ENCODE peak calls at places on chromosomes 7 and 10, in five cellular contexts. T is iris pigment epithelial cell; Q is M059J; A is activated CD8-positive, alpha-beta memory T cell treated with anti-CD3 and anti-CD28 coated beads for 48 hours; E is Ammon's horn. F is an unnamed sample.

GRCh38 chr7:151081170-151082101 is 827 bp upstream of the FASTK start:
- DNase-seq in T (no peak), Q (peak), A (no peak), E (no peak), F (peak)

GRCh38 chr10:113020838-113021237 is 70.8 kb downstream of the TCF7L2 start:
- DNase-seq in T (no peak), Q (no peak), A (no peak), E (no peak), F (no peak)

GRCh38 chr7:52648903-52649302 is 386.5 kb upstream of the POM121L12 start:
- DNase-seq in T (peak), Q (no peak), A (no peak), E (no peak), F (no peak)

GRCh38 chr7:25553005-25553404 is 324.7 kb upstream of the NPVF start:
- DNase-seq in T (no peak), Q (no peak), A (no peak), E (peak), F (no peak)

GRCh38 chr7:101743241-101743994 is 74.0 kb upstream of the CUX1 start:
- DNase-seq in T (peak), Q (peak), A (peak), E (peak), F (peak)

GRCh38 chr7:152025937-152026890 is 740 bp downstream of the GALNT11 start:
- DNase-seq in T (no peak), Q (no peak), A (no peak), E (no peak), F (no peak)

GRCh38 chr10:75375828-75376227 is 25.7 kb downstream of the ZNF503 start:
- DNase-seq in T (no peak), Q (no peak), A (no peak), E (peak), F (no peak)

GRCh38 chr10:53601260-53601875 is 828.8 kb upstream of the MBL2 start:
- DNase-seq in T (peak), Q (peak), A (no peak), E (peak), F (peak)

GRCh38 chr10:11793762-11794479 is 29.2 kb upstream of the PROSER2 start:
- DNase-seq in T (peak), Q (peak), A (no peak), E (no peak), F (peak)

GRCh38 chr7:96674565-96674964 is 35.1 kb downstream of the SEM1 start:
- DNase-seq in T (no peak), Q (no peak), A (no peak), E (no peak), F (no peak)

GRCh38 chr10:79130255-79130654 is 61.5 kb downstream of the ZMIZ1 start:
- DNase-seq in T (no peak), Q (no peak), A (no peak), E (no peak), F (no peak)

GRCh38 chr10:52750629-52751028 is 22.0 kb downstream of the MBL2 start:
- DNase-seq in T (no peak), Q (no peak), A (no peak), E (no peak), F (no peak)

GRCh38 chr7:26993816-26994810 is 101.7 kb downstream of the HOXA1 start:
- DNase-seq in T (no peak), Q (peak), A (no peak), E (no peak), F (peak)

GRCh38 chr7:27193335-27194001 is 6.4 kb downstream of the HOXA13 start:
- DNase-seq in T (no peak), Q (no peak), A (no peak), E (no peak), F (peak)

GRCh38 chr7:51040777-51041176 is 258.1 kb upstream of the GRB10 start:
- DNase-seq in T (peak), Q (no peak), A (no peak), E (no peak), F (peak)

GRCh38 chr7:93757421-93757820 is 133.1 kb downstream of the TFPI2 start:
- DNase-seq in T (peak), Q (no peak), A (no peak), E (no peak), F (no peak)

GRCh38 chr10:85045046-85045445 is 716.7 kb downstream of the CCSER2 start:
- DNase-seq in T (no peak), Q (no peak), A (no peak), E (no peak), F (no peak)

GRCh38 chr7:130409722-130410072 is 29.4 kb downstream of the CPA1 start:
- DNase-seq in T (peak), Q (peak), A (no peak), E (no peak), F (peak)

GRCh38 chr10:124429576-124429975 is 10.9 kb upstream of the OAT start:
- DNase-seq in T (no peak), Q (no peak), A (no peak), E (no peak), F (no peak)

GRCh38 chr10:63885159-63885558 is 364.0 kb downstream of the REEP3 start:
- DNase-seq in T (peak), Q (peak), A (no peak), E (no peak), F (no peak)

GRCh38 chr10:4012848-4013247 is 227.8 kb upstream of the KLF6 start:
- DNase-seq in T (no peak), Q (no peak), A (no peak), E (no peak), F (no peak)

GRCh38 chr7:50657341-50657873 is 92.2 kb upstream of the DDC start:
- DNase-seq in T (peak), Q (peak), A (no peak), E (peak), F (peak)

GRCh38 chr10:48626986-48627731 is 22.3 kb upstream of the ARHGAP22 start:
- DNase-seq in T (no peak), Q (no peak), A (no peak), E (no peak), F (no peak)

GRCh38 chr10:131199646-131200045 is 111.9 kb downstream of the TCERG1L start:
- DNase-seq in T (no peak), Q (no peak), A (no peak), E (no peak), F (no peak)

GRCh38 chr7:149662591-149663095 is 110.7 kb downstream of the ZNF467 start:
- DNase-seq in T (peak), Q (no peak), A (peak), E (peak), F (peak)

GRCh38 chr10:35306852-35307251 is 29.5 kb upstream of the CCNY start:
- DNase-seq in T (peak), Q (peak), A (no peak), E (no peak), F (no peak)

GRCh38 chr7:28128608-28129007 is 52.0 kb downstream of the JAZF1 start:
- DNase-seq in T (peak), Q (peak), A (no peak), E (no peak), F (peak)

GRCh38 chr10:71234970-71235681 is 22.8 kb downstream of the UNC5B start:
- DNase-seq in T (peak), Q (peak), A (no peak), E (no peak), F (peak)

GRCh38 chr7:3206101-3206500 is 95.0 kb upstream of the SDK1 start:
- DNase-seq in T (no peak), Q (no peak), A (no peak), E (no peak), F (no peak)

GRCh38 chr10:251982-252582 is 116.8 kb downstream of the ZMYND11 start:
- DNase-seq in T (no peak), Q (no peak), A (no peak), E (no peak), F (no peak)

GRCh38 chr10:22315455-22316285 is 518 bp upstream of the COMMD3 start:
- DNase-seq in T (no peak), Q (no peak), A (no peak), E (no peak), F (no peak)

GRCh38 chr10:12847361-12847975 is 154.0 kb downstream of the CCDC3 start:
- DNase-seq in T (no peak), Q (no peak), A (peak), E (no peak), F (no peak)

GRCh38 chr7:32119790-32120196 is 49.6 kb upstream of the PDE1C start:
- DNase-seq in T (no peak), Q (no peak), A (no peak), E (no peak), F (no peak)

GRCh38 chr7:30548762-30549344 is 44.2 kb upstream of the GGCT start:
- DNase-seq in T (peak), Q (peak), A (no peak), E (peak), F (peak)

GRCh38 chr10:76675951-76676587 is 961.5 kb downstream of the KCNMA1 start:
- DNase-seq in T (peak), Q (peak), A (no peak), E (peak), F (peak)

GRCh38 chr10:98414932-98415709 is at the start of gene PYROXD2:
- DNase-seq in T (peak), Q (peak), A (no peak), E (peak), F (peak)